ENCODE peak calls at places on chromosomes 2 and 18, in seven cellular contexts. One of them, this sample, is unnamed.

GRCh38 chr2:149098722-149099121 is 60.2 kb downstream of the LYPD6B start:
- DNase-seq in GM23338: no peak
- DNase-seq in HCT116: no peak
- DNase-seq in transverse colon: no peak
- DNase-seq in prostate gland: peak
- DNase-seq in GM12878: no peak
- DNase-seq in HL-60: no peak
- DNase-seq in this sample: no peak

GRCh38 chr2:36197192-36197591 is 158.4 kb upstream of the CRIM1 start:
- DNase-seq in GM23338: no peak
- DNase-seq in prostate gland: no peak
- DNase-seq in HL-60: no peak
- DNase-seq in HCT116: no peak
- DNase-seq in transverse colon: no peak
- DNase-seq in GM12878: no peak
- DNase-seq in this sample: no peak

GRCh38 chr2:105644174-105644980 is 100.3 kb upstream of the NCK2 start:
- DNase-seq in HL-60: no peak
- DNase-seq in GM12878: no peak
- DNase-seq in HCT116: no peak
- DNase-seq in transverse colon: no peak
- DNase-seq in GM23338: no peak
- DNase-seq in prostate gland: no peak
- DNase-seq in this sample: no peak

GRCh38 chr2:61853848-61854434 is at the start of gene FAM161A:
- DNase-seq in transverse colon: peak
- DNase-seq in GM23338: peak
- DNase-seq in prostate gland: peak
- DNase-seq in GM12878: peak
- DNase-seq in HL-60: peak
- DNase-seq in HCT116: peak
- DNase-seq in this sample: peak

GRCh38 chr2:203252851-203253250 is 14.0 kb downstream of the CYP20A1 start:
- DNase-seq in GM12878: no peak
- DNase-seq in GM23338: no peak
- DNase-seq in HL-60: no peak
- DNase-seq in prostate gland: no peak
- DNase-seq in HCT116: no peak
- DNase-seq in transverse colon: no peak
- DNase-seq in this sample: no peak

GRCh38 chr18:11121426-11121825 is 27.9 kb downstream of the PIEZO2 start:
- DNase-seq in GM23338: no peak
- DNase-seq in HCT116: no peak
- DNase-seq in transverse colon: no peak
- DNase-seq in HL-60: no peak
- DNase-seq in GM12878: no peak
- DNase-seq in prostate gland: no peak
- DNase-seq in this sample: no peak

GRCh38 chr2:177256026-177256425 is 8.5 kb downstream of the NFE2L2 start:
- DNase-seq in HL-60: no peak
- DNase-seq in transverse colon: no peak
- DNase-seq in prostate gland: no peak
- DNase-seq in HCT116: no peak
- DNase-seq in GM23338: no peak
- DNase-seq in GM12878: no peak
- DNase-seq in this sample: no peak

GRCh38 chr2:129605654-129606053 is 373.8 kb upstream of the RAB6C start:
- DNase-seq in HCT116: no peak
- DNase-seq in GM23338: no peak
- DNase-seq in GM12878: no peak
- DNase-seq in transverse colon: no peak
- DNase-seq in prostate gland: no peak
- DNase-seq in HL-60: no peak
- DNase-seq in this sample: no peak

GRCh38 chr2:63658176-63658968 is 69.6 kb downstream of the MDH1 start:
- DNase-seq in transverse colon: no peak
- DNase-seq in HCT116: no peak
- DNase-seq in GM12878: no peak
- DNase-seq in prostate gland: no peak
- DNase-seq in HL-60: no peak
- DNase-seq in GM23338: no peak
- DNase-seq in this sample: no peak

GRCh38 chr2:21263622-21264021 is 139.9 kb downstream of the TDRD15 start:
- DNase-seq in GM12878: no peak
- DNase-seq in prostate gland: no peak
- DNase-seq in HL-60: no peak
- DNase-seq in GM23338: no peak
- DNase-seq in HCT116: no peak
- DNase-seq in transverse colon: no peak
- DNase-seq in this sample: no peak

GRCh38 chr18:46821856-46822711 is 65.2 kb upstream of the ST8SIA5 start:
- DNase-seq in prostate gland: no peak
- DNase-seq in GM23338: no peak
- DNase-seq in transverse colon: no peak
- DNase-seq in HL-60: peak
- DNase-seq in HCT116: no peak
- DNase-seq in GM12878: no peak
- DNase-seq in this sample: no peak

GRCh38 chr2:101777337-101777736 is 79.8 kb downstream of the MAP4K4 start:
- DNase-seq in GM12878: no peak
- DNase-seq in prostate gland: no peak
- DNase-seq in HL-60: no peak
- DNase-seq in transverse colon: no peak
- DNase-seq in GM23338: no peak
- DNase-seq in HCT116: no peak
- DNase-seq in this sample: no peak

GRCh38 chr2:230669386-230669935 is 43.2 kb upstream of the CAB39 start:
- DNase-seq in transverse colon: no peak
- DNase-seq in prostate gland: no peak
- DNase-seq in HL-60: peak
- DNase-seq in GM12878: no peak
- DNase-seq in HCT116: no peak
- DNase-seq in GM23338: no peak
- DNase-seq in this sample: no peak

GRCh38 chr2:230668939-230669303 is 43.7 kb upstream of the CAB39 start:
- DNase-seq in HL-60: peak
- DNase-seq in prostate gland: no peak
- DNase-seq in GM23338: no peak
- DNase-seq in GM12878: peak
- DNase-seq in transverse colon: no peak
- DNase-seq in HCT116: no peak
- DNase-seq in this sample: no peak

GRCh38 chr2:230666446-230666845 is 46.2 kb upstream of the CAB39 start:
- DNase-seq in prostate gland: no peak
- DNase-seq in GM23338: no peak
- DNase-seq in GM12878: no peak
- DNase-seq in HL-60: no peak
- DNase-seq in HCT116: no peak
- DNase-seq in transverse colon: peak
- DNase-seq in this sample: no peak

GRCh38 chr2:230666885-230667712 is 45.5 kb upstream of the CAB39 start:
- DNase-seq in GM23338: no peak
- DNase-seq in prostate gland: no peak
- DNase-seq in HL-60: peak
- DNase-seq in GM12878: no peak
- DNase-seq in HCT116: no peak
- DNase-seq in transverse colon: peak
- DNase-seq in this sample: no peak

DNA sequence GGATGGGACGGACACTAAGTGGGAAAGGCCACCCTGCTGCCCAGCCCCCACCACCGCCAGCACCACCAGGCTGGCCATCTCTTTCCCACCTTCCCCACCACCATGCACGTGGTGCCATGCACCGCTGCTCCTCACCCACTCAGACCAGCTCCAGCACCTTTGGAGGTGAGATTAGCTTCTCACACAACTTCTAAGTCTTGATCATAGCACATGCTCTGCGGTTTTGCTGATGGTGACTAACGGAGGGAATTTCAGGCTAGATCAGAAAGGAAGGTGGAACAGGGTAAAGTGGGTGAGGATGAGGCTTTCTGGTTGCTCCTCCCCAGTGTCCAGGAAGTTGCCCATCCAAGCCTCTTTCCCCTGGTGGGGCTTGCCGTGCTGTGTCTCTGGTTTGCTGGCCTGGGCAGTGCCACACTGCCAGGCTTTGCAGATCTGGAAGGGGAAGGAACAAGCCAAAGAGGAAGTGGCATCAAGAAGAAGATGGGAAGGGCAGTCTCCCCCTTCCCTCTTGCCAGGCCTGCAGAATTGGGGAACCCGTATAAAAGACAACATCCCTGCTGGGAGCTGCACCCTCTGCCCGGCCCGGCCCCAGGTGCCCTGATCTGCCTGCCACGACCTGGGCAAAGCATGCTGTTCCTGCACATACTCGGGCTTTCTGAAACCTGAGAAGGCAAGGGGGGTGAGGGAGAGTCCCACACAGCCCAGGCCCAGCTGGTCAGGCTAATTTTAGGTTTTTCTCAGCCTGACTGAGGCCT is 44.3 kb upstream of the CAB39 start:
- DNase-seq in HL-60: peak
- DNase-seq in HCT116: no peak
- DNase-seq in GM12878: peak
- DNase-seq in prostate gland: no peak
- DNase-seq in GM23338: no peak
- DNase-seq in transverse colon: peak
- DNase-seq in this sample: no peak
- TF ChIP-seq POLR2AphosphoS5 in HL-60: peak
- TF ChIP-seq POLR2AphosphoS5 in HCT116: no peak
- TF ChIP-seq POLR2AphosphoS5 in GM12878: peak
- TF ChIP-seq POLR2AphosphoS5 in prostate gland: no peak
- TF ChIP-seq POLR2AphosphoS5 in GM23338: no peak
- TF ChIP-seq POLR2AphosphoS5 in transverse colon: no peak
- TF ChIP-seq POLR2AphosphoS5 in this sample: no peak

DNA sequence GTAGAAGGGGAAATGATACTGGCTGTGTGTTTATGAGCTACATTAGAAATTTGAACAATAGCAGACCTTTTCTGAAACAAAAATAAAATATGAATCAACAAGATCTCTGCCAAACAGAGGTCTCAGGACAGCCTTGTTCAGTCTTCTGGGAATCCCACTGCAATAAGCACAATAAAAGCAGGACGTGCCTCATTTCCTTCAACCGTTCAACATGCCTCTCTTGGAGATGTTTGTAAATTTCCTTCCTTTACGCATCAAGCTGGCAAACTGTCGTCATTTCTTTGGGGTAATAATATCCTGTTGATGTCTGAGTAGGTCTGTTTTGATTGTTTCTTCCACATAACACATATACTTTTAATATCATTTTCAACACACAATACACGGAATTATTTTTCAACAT is 77.2 kb downstream of the TCF4 start:
- DNase-seq in GM23338: peak
- DNase-seq in HCT116: no peak
- DNase-seq in prostate gland: no peak
- DNase-seq in HL-60: no peak
- DNase-seq in transverse colon: no peak
- DNase-seq in GM12878: no peak
- DNase-seq in this sample: no peak
- TF ChIP-seq POLR2AphosphoS5 in GM23338: no peak
- TF ChIP-seq POLR2AphosphoS5 in HCT116: no peak
- TF ChIP-seq POLR2AphosphoS5 in prostate gland: peak
- TF ChIP-seq POLR2AphosphoS5 in HL-60: no peak
- TF ChIP-seq POLR2AphosphoS5 in transverse colon: peak
- TF ChIP-seq POLR2AphosphoS5 in GM12878: no peak
- TF ChIP-seq POLR2AphosphoS5 in this sample: peak

GRCh38 chr2:48435909-48436308 is 94.0 kb upstream of the STON1 start:
- DNase-seq in transverse colon: no peak
- DNase-seq in GM12878: no peak
- DNase-seq in GM23338: no peak
- DNase-seq in HCT116: no peak
- DNase-seq in HL-60: no peak
- DNase-seq in prostate gland: no peak
- DNase-seq in this sample: no peak

GRCh38 chr2:48438266-48438665 is 91.7 kb upstream of the STON1 start:
- DNase-seq in HL-60: no peak
- DNase-seq in HCT116: no peak
- DNase-seq in transverse colon: no peak
- DNase-seq in GM23338: no peak
- DNase-seq in prostate gland: no peak
- DNase-seq in GM12878: no peak
- DNase-seq in this sample: no peak

GRCh38 chr2:48442610-48443360 is 87.2 kb upstream of the STON1 start:
- DNase-seq in GM12878: no peak
- DNase-seq in GM23338: no peak
- DNase-seq in HL-60: no peak
- DNase-seq in HCT116: no peak
- DNase-seq in transverse colon: no peak
- DNase-seq in prostate gland: no peak
- DNase-seq in this sample: no peak

GRCh38 chr2:48439102-48439501 is 90.9 kb upstream of the STON1 start:
- DNase-seq in prostate gland: no peak
- DNase-seq in GM12878: no peak
- DNase-seq in GM23338: no peak
- DNase-seq in transverse colon: no peak
- DNase-seq in HCT116: no peak
- DNase-seq in HL-60: no peak
- DNase-seq in this sample: no peak

DNA sequence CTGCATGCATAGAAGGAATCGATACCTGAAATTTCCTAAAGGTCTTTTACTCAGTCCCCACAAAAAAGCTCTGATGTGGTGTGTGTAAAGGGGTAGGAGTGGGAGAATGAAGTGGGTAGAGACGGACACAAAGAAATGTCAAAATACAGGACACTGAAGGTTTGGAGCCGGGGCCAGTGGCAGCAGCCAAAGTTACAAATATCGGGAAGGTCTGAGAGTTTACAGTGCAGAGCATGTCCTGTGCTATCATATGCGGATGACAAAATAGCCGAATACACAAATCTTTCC is 89.9 kb upstream of the STON1 start:
- DNase-seq in HCT116: no peak
- DNase-seq in prostate gland: no peak
- DNase-seq in GM23338: no peak
- DNase-seq in GM12878: no peak
- DNase-seq in HL-60: no peak
- DNase-seq in transverse colon: no peak
- DNase-seq in this sample: no peak
- TF ChIP-seq POLR2AphosphoS5 in HCT116: no peak
- TF ChIP-seq POLR2AphosphoS5 in prostate gland: no peak
- TF ChIP-seq POLR2AphosphoS5 in GM23338: no peak
- TF ChIP-seq POLR2AphosphoS5 in GM12878: no peak
- TF ChIP-seq POLR2AphosphoS5 in HL-60: no peak
- TF ChIP-seq POLR2AphosphoS5 in transverse colon: no peak
- TF ChIP-seq POLR2AphosphoS5 in this sample: no peak

DNA sequence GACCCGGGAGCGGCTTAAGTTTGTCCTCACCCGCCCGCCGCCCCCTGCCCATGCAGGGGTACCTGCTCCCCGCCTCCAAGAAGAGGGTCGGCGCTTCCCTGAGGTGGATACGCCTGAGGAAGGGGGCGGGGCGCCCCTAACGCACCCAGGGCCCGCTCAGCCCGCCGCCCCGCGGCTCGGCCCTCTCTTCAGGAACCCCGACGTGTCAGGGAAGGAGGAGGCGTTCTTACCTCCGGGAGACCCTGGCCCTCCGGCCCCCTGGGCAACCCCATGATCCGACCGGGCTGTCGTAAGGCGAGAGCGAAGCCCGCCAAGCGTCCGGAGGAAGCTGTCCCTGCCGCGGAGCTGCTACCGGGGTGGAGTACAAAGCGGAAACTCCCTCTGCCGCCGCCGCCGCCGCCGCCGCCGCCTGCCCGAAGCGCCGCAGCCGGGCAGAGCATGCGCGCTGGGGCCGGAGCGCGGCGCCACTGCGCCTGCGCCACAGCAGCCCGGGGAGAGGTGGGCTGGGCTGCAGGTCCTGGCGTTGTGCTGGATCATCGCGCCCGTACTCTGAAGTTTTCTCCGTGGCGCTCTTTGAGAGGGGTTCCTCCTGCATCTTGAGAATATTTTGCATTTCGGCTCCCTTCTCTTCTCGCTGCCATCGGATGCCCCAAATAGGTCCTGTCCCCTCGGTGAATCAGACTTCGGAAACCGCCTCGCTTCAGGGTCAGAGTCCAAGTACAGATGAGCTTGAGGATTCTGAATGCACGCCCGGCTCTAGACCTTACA is at the start of gene CCDC93:
- DNase-seq in HL-60: peak
- DNase-seq in prostate gland: peak
- DNase-seq in GM23338: peak
- DNase-seq in GM12878: peak
- DNase-seq in HCT116: peak
- DNase-seq in transverse colon: peak
- DNase-seq in this sample: peak
- TF ChIP-seq POLR2AphosphoS5 in HL-60: peak
- TF ChIP-seq POLR2AphosphoS5 in prostate gland: peak
- TF ChIP-seq POLR2AphosphoS5 in GM23338: peak
- TF ChIP-seq POLR2AphosphoS5 in GM12878: peak
- TF ChIP-seq POLR2AphosphoS5 in HCT116: peak
- TF ChIP-seq POLR2AphosphoS5 in transverse colon: peak
- TF ChIP-seq POLR2AphosphoS5 in this sample: no peak

This sample was measured in breast epithelium.